ENCODE peak calls at places on chromosomes 3 and 15, in ten cellular contexts. H, X, N, S, O, E, Q, F, Z and U are unnamed samples.

GRCh38 chr3:16917256-16917935 is 32.6 kb downstream of the PLCL2 start:
- DNase-seq in H (no peak), X (no peak), N (no peak), S (no peak), O (no peak), E (no peak), Q (no peak), F (no peak), Z (peak; percentile 16), U (no peak)

GRCh38 chr3:171049831-171050444 is 23.4 kb upstream of the SLC2A2 start:
- DNase-seq in H (peak; percentile 70), X (peak; percentile 33), N (peak; percentile 44), S (no peak), O (peak; percentile 71), E (no peak), Q (peak; percentile 52), F (peak; percentile 58), Z (peak; percentile 57), U (no peak)

GRCh38 chr3:169454823-169455222 is 208.7 kb downstream of the MECOM start:
- DNase-seq in H (no peak), X (no peak), N (no peak), S (no peak), O (peak; percentile 80), E (no peak), Q (no peak), F (no peak), Z (peak; percentile 38), U (no peak)

GRCh38 chr15:39133201-39133600 is 447.7 kb upstream of the THBS1 start:
- DNase-seq in H (no peak), X (no peak), N (no peak), S (no peak), O (no peak), E (no peak), Q (no peak), F (no peak), Z (peak; percentile 85), U (no peak)

GRCh38 chr3:171228228-171228627 is 201.7 kb upstream of the SLC2A2 start:
- DNase-seq in H (no peak), X (no peak), N (no peak), S (no peak), O (no peak), E (no peak), Q (no peak), F (no peak), Z (no peak), U (no peak)

GRCh38 chr3:187516446-187516845 is 148.3 kb downstream of the RTP4 start:
- DNase-seq in H (no peak), X (no peak), N (no peak), S (no peak), O (no peak), E (no peak), Q (no peak), F (no peak), Z (no peak), U (no peak)

GRCh38 chr3:168461793-168462192 is 366.1 kb upstream of the GOLIM4 start:
- DNase-seq in H (no peak), X (no peak), N (no peak), S (no peak), O (no peak), E (no peak), Q (no peak), F (no peak), Z (no peak), U (no peak)

GRCh38 chr3:102156426-102156825 is 278.4 kb upstream of the ZPLD1 start:
- DNase-seq in H (no peak), X (no peak), N (no peak), S (no peak), O (peak; percentile 77), E (no peak), Q (no peak), F (no peak), Z (peak; percentile 93), U (no peak)

GRCh38 chr15:60973637-60974415 is 255.3 kb downstream of the RORA start:
- DNase-seq in H (no peak), X (no peak), N (no peak), S (no peak), O (peak; percentile 59), E (no peak), Q (no peak), F (no peak), Z (peak; percentile 58), U (no peak)

GRCh38 chr3:126548556-126549466 is 9.9 kb downstream of the C3orf22 start:
- DNase-seq in H (peak; percentile 56), X (peak; percentile 13), N (no peak), S (peak; percentile 68), O (no peak), E (peak; percentile 8), Q (no peak), F (no peak), Z (peak; percentile 3), U (no peak)
- TF ChIP-seq CTCF in H (no peak), X (no peak), N (no peak), S (no peak), O (no peak), E (no peak), Q (no peak), F (no peak), Z (peak; percentile 27), U (no peak)

GRCh38 chr15:62391565-62392262 is 226.6 kb upstream of the C2CD4B start:
- DNase-seq in H (peak; percentile 76), X (peak; percentile 80), N (peak; percentile 24), S (peak; percentile 79), O (peak; percentile 38), E (peak; percentile 34), Q (peak; percentile 74), F (peak; percentile 37), Z (peak; percentile 12), U (no peak)
- TF ChIP-seq CTCF in H (peak; percentile 38), X (peak; percentile 17), N (peak; percentile 33), S (no peak), O (peak; percentile 64), E (no peak), Q (no peak), F (no peak), Z (peak; percentile 48), U (no peak)

DNA sequence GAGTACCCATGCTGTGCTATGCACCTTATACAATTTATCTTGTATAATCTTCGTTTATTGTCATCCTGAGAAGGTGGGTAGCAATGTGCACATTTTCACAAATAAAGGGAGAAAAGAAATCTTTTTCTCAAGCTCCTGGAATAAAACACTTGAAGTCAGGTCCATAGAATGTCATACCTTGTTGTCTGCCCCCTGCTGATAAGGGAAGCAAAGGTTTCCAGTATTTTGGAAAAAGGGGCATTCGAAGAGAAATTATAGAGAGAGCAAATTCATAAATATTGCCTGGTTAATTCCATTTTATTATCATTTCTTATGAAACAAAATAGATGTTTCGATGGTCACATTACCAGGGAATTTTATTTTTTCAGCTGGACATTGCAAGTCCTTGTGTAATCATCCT is 277.8 kb downstream of the RAP2B start:
- DNase-seq in H (no peak), X (no peak), N (no peak), S (no peak), O (no peak), E (no peak), Q (no peak), F (no peak), Z (no peak), U (no peak)
- TF ChIP-seq CTCF in H (no peak), X (no peak), N (no peak), S (no peak), O (no peak), E (no peak), Q (no peak), F (no peak), Z (peak; percentile 64), U (no peak)

GRCh38 chr3:116139607-116140006 is 305.7 kb downstream of the LSAMP start:
- DNase-seq in H (no peak), X (no peak), N (no peak), S (no peak), O (no peak), E (no peak), Q (no peak), F (no peak), Z (no peak), U (no peak)
- TF ChIP-seq CTCF in H (no peak), X (no peak), N (no peak), S (no peak), O (no peak), E (no peak), Q (no peak), F (no peak), Z (no peak), U (no peak)

DNA sequence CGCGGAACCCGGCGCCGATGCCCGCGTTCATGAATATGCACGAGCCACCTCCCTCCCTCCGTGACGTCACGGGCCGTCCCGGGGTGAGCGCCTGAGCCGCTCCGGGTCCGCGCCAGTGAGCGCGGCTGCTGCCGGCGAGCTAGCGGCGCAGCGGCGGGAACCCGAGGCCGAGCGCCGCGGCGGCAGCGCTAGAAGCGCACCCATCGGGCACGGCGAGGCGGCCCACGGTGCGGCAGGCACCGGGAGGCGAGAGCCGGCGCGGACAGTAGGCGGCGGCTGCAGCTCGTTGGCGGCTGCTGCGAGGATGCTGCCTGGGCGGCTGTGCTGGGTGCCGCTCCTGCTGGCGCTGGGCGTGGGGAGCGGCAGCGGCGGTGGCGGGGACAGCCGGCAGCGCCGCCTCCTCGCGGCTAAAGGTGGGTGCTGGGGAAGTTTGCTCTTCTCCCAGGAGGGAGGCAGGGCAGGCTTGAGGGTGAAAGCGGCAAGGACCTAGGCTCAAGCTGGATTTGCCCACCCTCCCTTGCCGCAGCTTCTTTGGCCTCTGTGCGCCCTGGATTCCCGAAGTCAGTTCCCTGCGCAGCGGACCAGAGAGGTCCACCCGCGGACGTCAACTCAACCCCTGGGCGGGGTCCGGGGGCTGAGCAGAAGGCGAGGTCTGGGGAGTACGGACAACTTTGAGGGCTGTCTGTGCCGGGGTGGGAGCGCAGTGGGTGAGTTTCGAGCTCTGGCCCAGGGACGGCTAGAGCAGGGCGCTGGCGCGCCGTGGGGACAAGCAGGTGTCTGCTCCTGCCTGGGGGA is at the start of gene CLSTN2:
- DNase-seq in H (peak; percentile 82), X (peak; percentile 93), N (peak; percentile 69), S (no peak), O (peak; percentile 32), E (peak; percentile 54), Q (peak; percentile 57), F (no peak), Z (no peak), U (no peak)
- TF ChIP-seq CTCF in H (peak; percentile 43), X (no peak), N (no peak), S (no peak), O (no peak), E (no peak), Q (no peak), F (no peak), Z (no peak), U (no peak)

GRCh38 chr3:193040836-193041672 is 123.4 kb upstream of the MB21D2 start:
- DNase-seq in H (no peak), X (no peak), N (no peak), S (no peak), O (peak; percentile 50), E (no peak), Q (no peak), F (peak; percentile 18), Z (peak; percentile 57), U (no peak)
- TF ChIP-seq CTCF in H (peak; percentile 70), X (no peak), N (peak; percentile 33), S (no peak), O (peak; percentile 68), E (peak; percentile 17), Q (peak; percentile 15), F (no peak), Z (peak; percentile 76), U (peak; percentile 47)

GRCh38 chr3:180391001-180391400 is 211.0 kb upstream of the TTC14 start:
- DNase-seq in H (no peak), X (no peak), N (no peak), S (no peak), O (no peak), E (no peak), Q (no peak), F (no peak), Z (no peak), U (no peak)
- TF ChIP-seq CTCF in H (no peak), X (no peak), N (no peak), S (no peak), O (no peak), E (no peak), Q (no peak), F (no peak), Z (no peak), U (no peak)